ENCODE peak calls at places on chromosomes 3 and 15, in six cellular contexts. H, W, Z, V, Q and X are unnamed samples. For H3K4me1, the result is how much of the 10 kb centered on the place peaks cover.

GRCh38 chr3:116579843-116580242 is 129.7 kb upstream of the TUSC7 start:
- DNase-seq in H (peak), W (peak), Z (no peak), V (peak), Q (no peak), X (peak)

GRCh38 chr3:134368751-134369105 is 5.5 kb downstream of the AMOTL2 start:
- DNase-seq in H (no peak), W (no peak), Z (no peak), V (peak), Q (no peak), X (no peak)

GRCh38 chr3:188839187-188839695 is 332.5 kb upstream of the TPRG1 start:
- DNase-seq in H (no peak), W (no peak), Z (no peak), V (no peak), Q (no peak), X (no peak)

GRCh38 chr3:162171970-162172369 is 675.4 kb downstream of the OTOL1 start:
- DNase-seq in H (no peak), W (no peak), Z (no peak), V (no peak), Q (no peak), X (no peak)

GRCh38 chr15:60353245-60353940 is 44.4 kb downstream of the ANXA2 start:
- DNase-seq in H (peak), W (no peak), Z (no peak), V (no peak), Q (no peak), X (no peak)

GRCh38 chr15:93722165-93722564 is 509.2 kb upstream of the MCTP2 start:
- DNase-seq in H (no peak), W (no peak), Z (no peak), V (no peak), Q (no peak), X (no peak)

GRCh38 chr3:133364704-133365103 is 35.2 kb upstream of the BFSP2 start:
- DNase-seq in H (no peak), W (no peak), Z (no peak), V (peak), Q (no peak), X (no peak)

GRCh38 chr3:55675478-55675877 is 188.4 kb upstream of the WNT5A start:
- DNase-seq in H (no peak), W (no peak), Z (no peak), V (no peak), Q (no peak), X (no peak)

GRCh38 chr15:39079296-39079834 is 501.5 kb upstream of the THBS1 start:
- DNase-seq in H (peak), W (peak), Z (no peak), V (no peak), Q (no peak), X (no peak)

GRCh38 chr15:22918056-22918455 is 62.1 kb downstream of the CYFIP1 start:
- DNase-seq in H (peak), W (peak), Z (no peak), V (no peak), Q (no peak), X (no peak)

GRCh38 chr15:101115887-101116680 is 135.8 kb downstream of the CHSY1 start:
- DNase-seq in H (peak), W (no peak), Z (peak), V (peak), Q (no peak), X (peak)

GRCh38 chr3:174439621-174440349 is 419.3 kb upstream of the NAALADL2 start:
- DNase-seq in H (peak), W (peak), Z (peak), V (peak), Q (no peak), X (no peak)

GRCh38 chr15:38660726-38661125 is 96.1 kb upstream of the RASGRP1 start:
- DNase-seq in H (no peak), W (no peak), Z (no peak), V (no peak), Q (no peak), X (no peak)

GRCh38 chr3:14147063-14147435 is 22.2 kb downstream of the TMEM43 start:
- DNase-seq in H (no peak), W (no peak), Z (no peak), V (peak), Q (no peak), X (no peak)

GRCh38 chr15:68829068-68829467 is 8.4 kb upstream of the ANP32A start:
- DNase-seq in H (no peak), W (no peak), Z (no peak), V (no peak), Q (no peak), X (no peak)

DNA sequence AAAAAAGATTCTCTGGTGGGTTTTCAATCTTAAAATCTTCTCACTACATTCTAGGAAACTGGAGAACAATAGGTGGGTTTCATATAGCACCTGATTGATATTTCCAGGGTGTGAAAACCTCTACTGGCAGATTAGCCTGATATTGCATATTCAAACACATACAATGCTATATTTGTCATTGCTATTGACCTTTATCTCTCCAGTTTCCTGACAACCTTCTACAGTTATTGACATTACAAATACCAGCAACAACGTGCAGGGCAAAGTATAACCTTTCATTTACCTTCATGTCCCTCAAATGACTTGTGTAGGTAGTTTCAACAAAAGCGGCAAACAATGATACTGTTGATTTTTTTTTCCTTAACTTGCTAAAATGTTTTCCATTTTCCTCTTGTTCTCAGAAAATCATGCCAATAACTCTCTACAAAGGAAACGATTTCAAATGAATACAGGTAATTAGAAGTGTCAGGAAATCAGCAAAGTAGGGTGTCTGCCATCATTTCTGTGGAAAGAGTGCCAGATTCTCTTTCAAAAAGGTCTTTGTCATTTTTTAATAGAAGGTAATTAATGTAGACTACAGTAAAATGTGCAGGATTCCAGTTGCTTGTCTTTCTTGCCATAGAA is 72.6 kb upstream of the CDIN1 start:
- DNase-seq in H (no peak), W (no peak), Z (no peak), V (no peak), Q (no peak), X (no peak)
- TF ChIP-seq CTCF in H (no peak), W (no peak), Z (no peak), V (no peak), Q (no peak), X (no peak)

DNA sequence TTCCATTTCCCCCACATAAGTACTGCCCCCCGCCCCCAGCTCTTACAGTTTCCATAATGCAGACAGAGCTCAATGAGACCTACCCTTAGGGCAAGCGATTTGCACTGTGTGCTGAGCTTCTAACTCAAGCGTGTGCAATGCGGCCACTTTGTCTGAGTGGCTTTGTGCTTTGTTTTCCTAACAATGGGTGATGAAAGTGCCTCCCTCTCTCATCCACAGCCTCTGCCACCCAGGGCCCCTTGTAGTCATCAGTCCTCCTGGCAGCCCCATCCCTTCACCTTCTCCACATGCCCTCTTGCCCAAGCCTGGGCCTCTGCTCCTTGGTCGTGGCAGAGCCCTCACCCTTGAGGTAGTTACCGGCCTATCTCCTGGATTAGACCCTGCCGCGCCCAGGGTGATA is 17.2 kb downstream of the DAPK2 start:
- DNase-seq in H (no peak), W (no peak), Z (no peak), V (no peak), Q (no peak), X (no peak)
- H3K4me1 ChIP-seq in H (under half), W (under half), Z (under half), V (under half), Q (under half), X (under half)

DNA sequence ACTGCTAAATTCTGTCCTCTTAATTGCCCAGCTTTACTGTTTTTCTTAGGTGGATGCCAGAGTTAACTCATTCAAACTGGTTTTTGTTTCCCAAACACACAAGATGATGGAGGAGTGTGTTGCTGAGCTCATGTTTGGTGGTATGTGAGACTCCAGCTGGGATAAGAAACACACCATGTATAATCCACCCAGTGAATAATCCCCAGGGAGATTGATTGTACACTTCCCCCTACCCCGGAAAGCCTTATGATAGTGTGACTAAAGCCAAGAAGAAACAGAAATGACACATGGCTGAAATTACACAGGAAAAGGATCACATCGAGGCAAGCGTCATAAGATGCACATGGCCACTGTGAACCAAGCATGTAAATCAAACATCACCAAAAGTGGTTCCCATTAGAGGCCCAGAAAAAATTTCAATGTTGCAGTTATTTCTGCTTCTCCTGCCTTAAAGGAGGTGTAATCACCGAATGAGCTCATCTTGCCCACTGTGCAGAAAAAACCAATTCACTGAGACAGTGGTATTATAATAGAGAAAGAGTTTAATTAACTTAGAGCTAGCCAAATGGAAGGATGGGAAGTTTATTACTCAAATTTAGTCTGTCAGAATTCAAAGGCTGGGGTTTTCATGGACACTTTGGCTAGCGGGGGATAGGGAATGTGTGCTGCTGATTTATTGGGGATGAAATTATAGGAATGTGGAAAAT is 56.7 kb upstream of the MAGI1 start:
- DNase-seq in H (peak), W (no peak), Z (no peak), V (no peak), Q (no peak), X (no peak)
- TF ChIP-seq CTCF in H (no peak), W (no peak), Z (no peak), V (no peak), Q (no peak), X (no peak)

DNA sequence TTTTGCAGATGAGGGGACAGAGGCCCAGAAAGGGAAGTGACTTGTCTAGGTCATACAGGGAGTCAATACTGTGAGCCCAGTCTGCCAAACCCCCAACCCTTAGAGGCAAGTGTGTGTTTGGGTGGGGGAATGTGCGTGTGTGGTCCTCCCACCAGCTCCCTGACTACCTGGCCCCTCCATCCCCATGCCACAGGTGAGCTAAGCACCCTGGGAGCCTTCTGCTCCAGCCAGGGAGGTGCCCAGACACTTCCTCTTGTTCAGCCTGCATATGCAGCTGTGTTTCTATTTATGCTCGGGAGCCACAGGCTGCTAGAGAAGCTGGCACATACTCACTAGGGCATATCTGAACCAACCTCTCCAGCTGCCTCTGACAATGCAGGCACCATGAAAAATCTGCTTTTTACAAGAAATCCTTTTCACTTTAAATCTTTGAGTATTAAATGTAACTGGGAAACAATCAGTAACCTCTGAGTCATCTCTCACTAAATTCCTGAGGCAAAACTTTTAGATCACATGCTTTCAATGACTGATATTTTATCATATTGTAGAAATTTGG is 20.7 kb downstream of the TBC1D2B start:
- DNase-seq in H (peak), W (no peak), Z (no peak), V (no peak), Q (no peak), X (no peak)
- H3K4me1 ChIP-seq in H (under half), W (under half), Z (under half), V (under half), Q (half or more), X (under half)

GRCh38 chr15:90599639-90600038 is 69.9 kb downstream of the CRTC3 start:
- DNase-seq in H (no peak), W (no peak), Z (no peak), V (peak), Q (no peak), X (no peak)

GRCh38 chr15:90600954-90601353 is 71.2 kb downstream of the CRTC3 start:
- DNase-seq in H (no peak), W (no peak), Z (no peak), V (peak), Q (no peak), X (no peak)

GRCh38 chr15:90606641-90607040 is 76.9 kb downstream of the CRTC3 start:
- DNase-seq in H (no peak), W (no peak), Z (no peak), V (no peak), Q (no peak), X (no peak)

GRCh38 chr15:90607361-90607760 is 77.6 kb downstream of the CRTC3 start:
- DNase-seq in H (no peak), W (no peak), Z (no peak), V (no peak), Q (no peak), X (no peak)

DNA sequence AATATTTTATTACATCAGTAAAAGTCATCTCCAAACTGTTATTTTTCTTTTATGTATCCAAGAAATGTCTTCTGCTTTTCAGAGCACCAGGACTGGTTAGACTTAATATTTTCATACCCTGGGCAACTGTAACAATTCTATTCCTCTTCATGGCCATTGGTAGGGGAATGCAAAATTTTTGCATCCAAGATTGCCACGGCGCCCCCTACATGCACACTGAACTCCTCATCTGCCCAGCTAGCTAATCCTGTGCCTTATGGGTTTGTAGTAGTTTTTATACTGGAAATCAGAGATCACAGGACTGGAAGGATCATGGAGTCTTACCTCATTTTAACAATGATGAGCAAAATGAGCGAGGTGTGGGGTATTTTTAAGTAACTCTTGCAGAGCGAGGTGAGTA is 74.2 kb downstream of the CRTC3 start:
- DNase-seq in H (no peak), W (no peak), Z (no peak), V (peak), Q (no peak), X (peak)
- TF ChIP-seq CTCF in H (peak), W (peak), Z (no peak), V (peak), Q (no peak), X (peak)

GRCh38 chr3:70982700-70983140 is 600.8 kb downstream of the FOXP1 start:
- DNase-seq in H (peak), W (peak), Z (peak), V (peak), Q (peak), X (no peak)
- H3K4me1 ChIP-seq in H (under half), W (under half), Z (under half), V (under half), Q (half or more), X (under half)